ENCODE peak calls at places on chromosomes 5 and 9, in seven cellular contexts. V, E, P, O, A, X and M are unnamed samples.

GRCh38 chr5:172939045-172939444 is 20.2 kb upstream of the RPL26L1 start:
- DNase-seq in V (no peak), E (no peak), P (no peak), O (no peak), A (peak; percentile 50), X (no peak), M (no peak)

GRCh38 chr9:95992536-95992935 is 117.0 kb downstream of the ERCC6L2 start:
- DNase-seq in V (no peak), E (no peak), P (no peak), O (no peak), A (no peak), X (no peak), M (no peak)

GRCh38 chr5:36575367-36575781 is 31.0 kb upstream of the SLC1A3 start:
- DNase-seq in V (peak; percentile 78), E (no peak), P (peak; percentile 64), O (no peak), A (no peak), X (no peak), M (no peak)

GRCh38 chr9:97397220-97397619 is 14.7 kb upstream of the TDRD7 start:
- DNase-seq in V (peak; percentile 6), E (no peak), P (no peak), O (no peak), A (no peak), X (no peak), M (no peak)

GRCh38 chr5:93621340-93621872 is 38.4 kb downstream of the NR2F1 start:
- DNase-seq in V (peak; percentile 86), E (no peak), P (no peak), O (peak; percentile 83), A (peak; percentile 83), X (no peak), M (no peak)

GRCh38 chr5:998975-999501 is 9.6 kb upstream of the NKD2 start:
- DNase-seq in V (no peak), E (no peak), P (no peak), O (no peak), A (no peak), X (no peak), M (no peak)

GRCh38 chr5:65480306-65480865 is 1.3 kb downstream of the ADAMTS6 start:
- DNase-seq in V (peak; percentile 81), E (no peak), P (no peak), O (peak; percentile 88), A (peak; percentile 28), X (no peak), M (no peak)

GRCh38 chr5:16952968-16953671 is 17.0 kb upstream of the MYO10 start:
- DNase-seq in V (no peak), E (no peak), P (no peak), O (no peak), A (no peak), X (no peak), M (no peak)

GRCh38 chr9:129052592-129052991 is 16.2 kb downstream of the MIGA2 start:
- DNase-seq in V (no peak), E (no peak), P (no peak), O (no peak), A (no peak), X (peak; percentile 62), M (no peak)

GRCh38 chr9:123471843-123472570 is 116.0 kb downstream of the CRB2 start:
- DNase-seq in V (no peak), E (no peak), P (no peak), O (no peak), A (no peak), X (no peak), M (no peak)

GRCh38 chr9:100170556-100170955 is 71.5 kb downstream of the INVS start:
- DNase-seq in V (peak; percentile 24), E (no peak), P (no peak), O (no peak), A (no peak), X (no peak), M (no peak)

GRCh38 chr9:38488156-38488698 is 64.0 kb upstream of the IGFBPL1 start:
- DNase-seq in V (no peak), E (no peak), P (no peak), O (no peak), A (no peak), X (no peak), M (no peak)

GRCh38 chr9:35423499-35423898 is 66.4 kb upstream of the RUSC2 start:
- DNase-seq in V (no peak), E (no peak), P (no peak), O (no peak), A (no peak), X (no peak), M (no peak)

GRCh38 chr9:137314561-137315560 is 12.8 kb upstream of the NRARP start:
- DNase-seq in V (no peak), E (no peak), P (no peak), O (peak; percentile 67), A (peak; percentile 50), X (no peak), M (no peak)

GRCh38 chr9:114487607-114488300 is 17.5 kb downstream of the WHRN start:
- DNase-seq in V (peak; percentile 36), E (peak; percentile 27), P (peak; percentile 44), O (no peak), A (peak; percentile 82), X (peak; percentile 64), M (peak; percentile 33)

GRCh38 chr9:134175808-134176598 is 11.6 kb upstream of the RNU6ATAC start:
- DNase-seq in V (no peak), E (no peak), P (no peak), O (no peak), A (no peak), X (no peak), M (no peak)

GRCh38 chr9:93329632-93330286 is 121.7 kb upstream of the FAM120A start:
- DNase-seq in V (no peak), E (no peak), P (no peak), O (no peak), A (no peak), X (no peak), M (no peak)

GRCh38 chr5:175718401-175719108 is 60.7 kb downstream of the HRH2 start:
- DNase-seq in V (no peak), E (no peak), P (no peak), O (no peak), A (peak; percentile 57), X (peak; percentile 57), M (peak; percentile 36)

GRCh38 chr5:80871541-80871961 is 88.6 kb upstream of the RASGRF2 start:
- DNase-seq in V (peak; percentile 49), E (no peak), P (no peak), O (no peak), A (no peak), X (no peak), M (no peak)

GRCh38 chr9:109779711-109780452 is at the start of gene PALM2AKAP2:
- DNase-seq in V (peak; percentile 54), E (no peak), P (no peak), O (peak; percentile 85), A (peak; percentile 93), X (peak; percentile 83), M (no peak)